ENCODE peak calls at places on chromosome 20, in six cellular contexts. H, L, F, Z, J and S are unnamed samples.

GRCh38 chr20:64145458-64146300 is 18.6 kb upstream of the MYT1 start:
- DNase-seq in H (peak; percentile 38), L (no peak), F (no peak), Z (no peak), J (no peak), S (no peak)

GRCh38 chr20:31781945-31782344 is 37.2 kb upstream of the MYLK2 start:
- DNase-seq in H (no peak), L (no peak), F (no peak), Z (no peak), J (no peak), S (no peak)

GRCh38 chr20:51163996-51164600 is 141.2 kb upstream of the KCNG1 start:
- DNase-seq in H (no peak), L (no peak), F (no peak), Z (no peak), J (no peak), S (no peak)

GRCh38 chr20:45745015-45745414 is 22.9 kb downstream of the SPINT4 start:
- DNase-seq in H (no peak), L (no peak), F (no peak), Z (no peak), J (no peak), S (no peak)

GRCh38 chr20:40637176-40637575 is 51.9 kb downstream of the MAFB start:
- DNase-seq in H (no peak), L (no peak), F (no peak), Z (no peak), J (no peak), S (no peak)

GRCh38 chr20:16014436-16014835 is 558.8 kb downstream of the KIF16B start:
- DNase-seq in H (no peak), L (no peak), F (no peak), Z (no peak), J (no peak), S (no peak)

GRCh38 chr20:62308102-62308822 is 5.5 kb downstream of the ADRM1 start:
- DNase-seq in H (no peak), L (no peak), F (no peak), Z (no peak), J (no peak), S (no peak)

GRCh38 chr20:59047938-59048680 is 5.5 kb upstream of the PRELID3B start:
- DNase-seq in H (peak; percentile 43), L (no peak), F (peak; percentile 63), Z (no peak), J (no peak), S (no peak)

GRCh38 chr20:43416591-43417228 is 41.0 kb upstream of the SRSF6 start:
- DNase-seq in H (no peak), L (no peak), F (no peak), Z (no peak), J (no peak), S (no peak)

GRCh38 chr20:58633161-58634035 is 17.7 kb upstream of the STX16 start:
- DNase-seq in H (no peak), L (no peak), F (no peak), Z (no peak), J (no peak), S (no peak)

GRCh38 chr20:49009899-49010631 is 36.0 kb upstream of the CSE1L start:
- DNase-seq in H (no peak), L (no peak), F (no peak), Z (no peak), J (no peak), S (no peak)

GRCh38 chr20:34368547-34368946 is 5.5 kb downstream of the ITCH start:
- DNase-seq in H (no peak), L (no peak), F (peak; percentile 17), Z (no peak), J (no peak), S (no peak)

GRCh38 chr20:965956-966355 is 36.2 kb downstream of the RSPO4 start:
- DNase-seq in H (no peak), L (no peak), F (no peak), Z (no peak), J (no peak), S (no peak)

GRCh38 chr20:24934101-24934661 is 14.9 kb upstream of the CST7 start:
- DNase-seq in H (no peak), L (no peak), F (no peak), Z (no peak), J (no peak), S (no peak)

GRCh38 chr20:3340443-3340842 is 67.0 kb downstream of the DNAAF9 start:
- DNase-seq in H (no peak), L (no peak), F (peak; percentile 54), Z (no peak), J (no peak), S (no peak)

GRCh38 chr20:53550590-53551187 is 43.0 kb downstream of the ZNF217 start:
- DNase-seq in H (no peak), L (no peak), F (no peak), Z (no peak), J (no peak), S (no peak)

GRCh38 chr20:1838479-1839279 is 56.5 kb upstream of the SIRPA start:
- DNase-seq in H (no peak), L (no peak), F (no peak), Z (no peak), J (no peak), S (no peak)

GRCh38 chr20:33490934-33491656 is 1.2 kb downstream of the CBFA2T2 start:
- DNase-seq in H (no peak), L (no peak), F (peak; percentile 6), Z (no peak), J (no peak), S (no peak)

GRCh38 chr20:63064310-63064709 is 57.5 kb upstream of the BHLHE23 start:
- DNase-seq in H (no peak), L (no peak), F (no peak), Z (no peak), J (no peak), S (no peak)

GRCh38 chr20:21147593-21147992 is 21.7 kb downstream of the KIZ start:
- DNase-seq in H (no peak), L (no peak), F (peak; percentile 37), Z (no peak), J (no peak), S (no peak)

GRCh38 chr20:21609221-21609620 is 95.4 kb upstream of the NKX2-2 start:
- DNase-seq in H (no peak), L (peak; percentile 91), F (no peak), Z (no peak), J (no peak), S (no peak)

GRCh38 chr20:37990571-37991151 is 42.6 kb downstream of the TTI1 start:
- DNase-seq in H (peak; percentile 74), L (no peak), F (peak; percentile 83), Z (no peak), J (no peak), S (peak; percentile 11)

GRCh38 chr20:19682249-19682648 is 75.8 kb upstream of the RIN2 start:
- DNase-seq in H (no peak), L (no peak), F (no peak), Z (no peak), J (no peak), S (no peak)

GRCh38 chr20:37385659-37386504 is 39.9 kb downstream of the SRC start:
- DNase-seq in H (no peak), L (no peak), F (no peak), Z (no peak), J (no peak), S (no peak)

GRCh38 chr20:35625584-35626385 is 10.2 kb downstream of the SPAG4 start:
- DNase-seq in H (no peak), L (no peak), F (no peak), Z (no peak), J (no peak), S (no peak)

GRCh38 chr20:41572010-41572572 is 46.1 kb downstream of the CHD6 start:
- DNase-seq in H (no peak), L (no peak), F (no peak), Z (no peak), J (no peak), S (peak; percentile 27)

GRCh38 chr20:9150632-9151031 is 81.7 kb downstream of the PLCB4 start:
- DNase-seq in H (no peak), L (no peak), F (no peak), Z (no peak), J (no peak), S (no peak)

GRCh38 chr20:24787621-24788020 is 161.4 kb upstream of the CST7 start:
- DNase-seq in H (no peak), L (no peak), F (no peak), Z (no peak), J (no peak), S (no peak)

GRCh38 chr20:48126227-48126740 is 341.0 kb upstream of the SULF2 start:
- DNase-seq in H (no peak), L (no peak), F (no peak), Z (no peak), J (no peak), S (no peak)

GRCh38 chr20:47389867-47390347 is 33.4 kb upstream of the ZMYND8 start:
- DNase-seq in H (no peak), L (peak; percentile 90), F (peak; percentile 93), Z (no peak), J (no peak), S (peak; percentile 34)

GRCh38 chr20:10313215-10313614 is 94.6 kb downstream of the SNAP25 start:
- DNase-seq in H (no peak), L (peak; percentile 49), F (peak; percentile 41), Z (no peak), J (no peak), S (no peak)

GRCh38 chr20:53827996-53828672 is 234.5 kb upstream of the ZNF217 start:
- DNase-seq in H (no peak), L (peak; percentile 65), F (peak; percentile 100), Z (no peak), J (peak; percentile 68), S (peak; percentile 99)

GRCh38 chr20:35702051-35702823 is 3.0 kb downstream of the ROMO1 start:
- DNase-seq in H (no peak), L (no peak), F (peak; percentile 92), Z (no peak), J (no peak), S (no peak)